ENCODE peak calls at places on chromosome 9, in eight cellular contexts. One of them, this sample, is unnamed.

GRCh38 chr9:134656334-134657034 is 14.9 kb downstream of the COL5A1 start:
- DNase-seq in mucosa of gallbladder: no peak
- DNase-seq in sciatic nerve: peak; percentile 2
- DNase-seq in stimulated activated CD4-positive, alpha-beta T cell treated with anti-CD3 and anti-CD28 coated beads, Interleukin-15, amount 100 ng/mL, for 24 hours: no peak
- DNase-seq in choroid plexus epithelial cell: no peak
- DNase-seq in epithelial cell of proximal tubule: no peak
- DNase-seq in SHP77: no peak
- DNase-seq in Kasumi-1: no peak
- DNase-seq in this sample: no peak

GRCh38 chr9:120435066-120435465 is 144.9 kb downstream of the CDK5RAP2 start:
- DNase-seq in mucosa of gallbladder: no peak
- DNase-seq in sciatic nerve: no peak
- DNase-seq in stimulated activated CD4-positive, alpha-beta T cell treated with anti-CD3 and anti-CD28 coated beads, Interleukin-15, amount 100 ng/mL, for 24 hours: no peak
- DNase-seq in choroid plexus epithelial cell: peak; percentile 66
- DNase-seq in epithelial cell of proximal tubule: no peak
- DNase-seq in SHP77: no peak
- DNase-seq in Kasumi-1: no peak
- DNase-seq in this sample: no peak

GRCh38 chr9:120688758-120689157 is 25.5 kb downstream of the MEGF9 start:
- DNase-seq in mucosa of gallbladder: no peak
- DNase-seq in sciatic nerve: no peak
- DNase-seq in stimulated activated CD4-positive, alpha-beta T cell treated with anti-CD3 and anti-CD28 coated beads, Interleukin-15, amount 100 ng/mL, for 24 hours: no peak
- DNase-seq in choroid plexus epithelial cell: no peak
- DNase-seq in epithelial cell of proximal tubule: no peak
- DNase-seq in SHP77: no peak
- DNase-seq in Kasumi-1: no peak
- DNase-seq in this sample: no peak

GRCh38 chr9:15741015-15741414 is 188.2 kb downstream of the CCDC171 start:
- DNase-seq in mucosa of gallbladder: no peak
- DNase-seq in sciatic nerve: no peak
- DNase-seq in stimulated activated CD4-positive, alpha-beta T cell treated with anti-CD3 and anti-CD28 coated beads, Interleukin-15, amount 100 ng/mL, for 24 hours: no peak
- DNase-seq in choroid plexus epithelial cell: no peak
- DNase-seq in epithelial cell of proximal tubule: no peak
- DNase-seq in SHP77: no peak
- DNase-seq in Kasumi-1: no peak
- DNase-seq in this sample: no peak

GRCh38 chr9:132226571-132227430 is 64.9 kb downstream of the NTNG2 start:
- DNase-seq in mucosa of gallbladder: no peak
- DNase-seq in sciatic nerve: no peak
- DNase-seq in stimulated activated CD4-positive, alpha-beta T cell treated with anti-CD3 and anti-CD28 coated beads, Interleukin-15, amount 100 ng/mL, for 24 hours: no peak
- DNase-seq in choroid plexus epithelial cell: no peak
- DNase-seq in epithelial cell of proximal tubule: no peak
- DNase-seq in SHP77: no peak
- DNase-seq in Kasumi-1: no peak
- DNase-seq in this sample: no peak

GRCh38 chr9:125260564-125260963 is 1.1 kb upstream of the GAPVD1 start:
- DNase-seq in mucosa of gallbladder: no peak
- DNase-seq in sciatic nerve: no peak
- DNase-seq in stimulated activated CD4-positive, alpha-beta T cell treated with anti-CD3 and anti-CD28 coated beads, Interleukin-15, amount 100 ng/mL, for 24 hours: no peak
- DNase-seq in choroid plexus epithelial cell: peak; percentile 83
- DNase-seq in epithelial cell of proximal tubule: no peak
- DNase-seq in SHP77: no peak
- DNase-seq in Kasumi-1: no peak
- DNase-seq in this sample: no peak

GRCh38 chr9:105531530-105531929 is 26.4 kb upstream of the FKTN start:
- DNase-seq in mucosa of gallbladder: no peak
- DNase-seq in sciatic nerve: no peak
- DNase-seq in stimulated activated CD4-positive, alpha-beta T cell treated with anti-CD3 and anti-CD28 coated beads, Interleukin-15, amount 100 ng/mL, for 24 hours: no peak
- DNase-seq in choroid plexus epithelial cell: peak; percentile 31
- DNase-seq in epithelial cell of proximal tubule: no peak
- DNase-seq in SHP77: no peak
- DNase-seq in Kasumi-1: no peak
- DNase-seq in this sample: no peak

GRCh38 chr9:33103381-33104110 is 27.1 kb upstream of the SMU1 start:
- DNase-seq in mucosa of gallbladder: no peak
- DNase-seq in sciatic nerve: no peak
- DNase-seq in stimulated activated CD4-positive, alpha-beta T cell treated with anti-CD3 and anti-CD28 coated beads, Interleukin-15, amount 100 ng/mL, for 24 hours: no peak
- DNase-seq in choroid plexus epithelial cell: no peak
- DNase-seq in epithelial cell of proximal tubule: no peak
- DNase-seq in SHP77: no peak
- DNase-seq in Kasumi-1: no peak
- DNase-seq in this sample: no peak

GRCh38 chr9:137128158-137129088 is 10.5 kb upstream of the GRIN1 start:
- DNase-seq in mucosa of gallbladder: no peak
- DNase-seq in sciatic nerve: no peak
- DNase-seq in stimulated activated CD4-positive, alpha-beta T cell treated with anti-CD3 and anti-CD28 coated beads, Interleukin-15, amount 100 ng/mL, for 24 hours: peak; percentile 55
- DNase-seq in choroid plexus epithelial cell: no peak
- DNase-seq in epithelial cell of proximal tubule: no peak
- DNase-seq in SHP77: no peak
- DNase-seq in Kasumi-1: peak; percentile 2
- DNase-seq in this sample: no peak

This sample was measured in T-helper 22 cell.